ENCODE peak calls at places on chromosome 2, in four cellular contexts. One of them, this sample, is unnamed.

GRCh38 chr2:9497017-9497416 is 22.7 kb downstream of the IAH1 start:
- DNase-seq in nephron progenitor cell: no peak
- DNase-seq in fibroblast of mammary gland: no peak
- DNase-seq in activated B cell treated with CpG ODN at 0.5 μM for 24 hours: no peak
- DNase-seq in this sample: no peak

GRCh38 chr2:133667085-133667484 is 98.8 kb upstream of the NCKAP5 start:
- DNase-seq in nephron progenitor cell: no peak
- DNase-seq in fibroblast of mammary gland: peak
- DNase-seq in activated B cell treated with CpG ODN at 0.5 μM for 24 hours: no peak
- DNase-seq in this sample: no peak

GRCh38 chr2:184920451-184920965 is 322.2 kb downstream of the ZNF804A start:
- DNase-seq in nephron progenitor cell: no peak
- DNase-seq in fibroblast of mammary gland: no peak
- DNase-seq in activated B cell treated with CpG ODN at 0.5 μM for 24 hours: no peak
- DNase-seq in this sample: no peak

GRCh38 chr2:30367232-30368070 is 79.6 kb upstream of the LCLAT1 start:
- DNase-seq in nephron progenitor cell: no peak
- DNase-seq in fibroblast of mammary gland: peak
- DNase-seq in activated B cell treated with CpG ODN at 0.5 μM for 24 hours: no peak
- DNase-seq in this sample: no peak

GRCh38 chr2:215784371-215784783 is 229.0 kb downstream of the MREG start:
- DNase-seq in nephron progenitor cell: no peak
- DNase-seq in fibroblast of mammary gland: peak
- DNase-seq in activated B cell treated with CpG ODN at 0.5 μM for 24 hours: no peak
- DNase-seq in this sample: no peak

GRCh38 chr2:6202756-6203155 is 510.6 kb downstream of the SOX11 start:
- DNase-seq in nephron progenitor cell: no peak
- DNase-seq in fibroblast of mammary gland: no peak
- DNase-seq in activated B cell treated with CpG ODN at 0.5 μM for 24 hours: no peak
- DNase-seq in this sample: no peak

GRCh38 chr2:85326406-85326945 is 1.3 kb downstream of the TGOLN2 start:
- DNase-seq in nephron progenitor cell: no peak
- DNase-seq in fibroblast of mammary gland: peak
- DNase-seq in activated B cell treated with CpG ODN at 0.5 μM for 24 hours: peak
- DNase-seq in this sample: no peak

GRCh38 chr2:193462411-193462810 is 1267.7 kb upstream of the TMEFF2 start:
- DNase-seq in nephron progenitor cell: no peak
- DNase-seq in fibroblast of mammary gland: peak
- DNase-seq in activated B cell treated with CpG ODN at 0.5 μM for 24 hours: no peak
- DNase-seq in this sample: no peak

GRCh38 chr2:96264086-96264485 is 1.7 kb downstream of the TMEM127 start:
- DNase-seq in nephron progenitor cell: no peak
- DNase-seq in fibroblast of mammary gland: peak
- DNase-seq in activated B cell treated with CpG ODN at 0.5 μM for 24 hours: no peak
- DNase-seq in this sample: no peak

GRCh38 chr2:96264656-96265348 is 995 bp downstream of the TMEM127 start:
- DNase-seq in nephron progenitor cell: peak
- DNase-seq in fibroblast of mammary gland: peak
- DNase-seq in activated B cell treated with CpG ODN at 0.5 μM for 24 hours: no peak
- DNase-seq in this sample: peak

GRCh38 chr2:96265349-96265839 is 403 bp downstream of the TMEM127 start:
- DNase-seq in nephron progenitor cell: peak
- DNase-seq in fibroblast of mammary gland: no peak
- DNase-seq in activated B cell treated with CpG ODN at 0.5 μM for 24 hours: no peak
- DNase-seq in this sample: no peak

GRCh38 chr2:96265840-96266569 is at the start of the genes CIAO1 and TMEM127:
- DNase-seq in nephron progenitor cell: peak
- DNase-seq in fibroblast of mammary gland: peak
- DNase-seq in activated B cell treated with CpG ODN at 0.5 μM for 24 hours: peak
- DNase-seq in this sample: peak

GRCh38 chr2:96267159-96267971 is 1.3 kb downstream of the CIAO1 start:
- DNase-seq in nephron progenitor cell: peak
- DNase-seq in fibroblast of mammary gland: peak
- DNase-seq in activated B cell treated with CpG ODN at 0.5 μM for 24 hours: no peak
- DNase-seq in this sample: no peak
- TF ChIP-seq CTCF in nephron progenitor cell: peak
- TF ChIP-seq CTCF in fibroblast of mammary gland: peak
- TF ChIP-seq CTCF in activated B cell treated with CpG ODN at 0.5 μM for 24 hours: no peak
- TF ChIP-seq CTCF in this sample: peak

GRCh38 chr2:20106746-20107145 is 55.3 kb upstream of the LAPTM4A start:
- DNase-seq in nephron progenitor cell: peak
- DNase-seq in fibroblast of mammary gland: no peak
- DNase-seq in activated B cell treated with CpG ODN at 0.5 μM for 24 hours: no peak
- DNase-seq in this sample: peak
- TF ChIP-seq CTCF in nephron progenitor cell: peak
- TF ChIP-seq CTCF in fibroblast of mammary gland: no peak
- TF ChIP-seq CTCF in activated B cell treated with CpG ODN at 0.5 μM for 24 hours: no peak
- TF ChIP-seq CTCF in this sample: peak

GRCh38 chr2:225398372-225398771 is 1.1 kb upstream of the NYAP2 start:
- DNase-seq in nephron progenitor cell: no peak
- DNase-seq in fibroblast of mammary gland: no peak
- DNase-seq in activated B cell treated with CpG ODN at 0.5 μM for 24 hours: no peak
- DNase-seq in this sample: no peak
- TF ChIP-seq CTCF in nephron progenitor cell: no peak
- TF ChIP-seq CTCF in fibroblast of mammary gland: no peak
- TF ChIP-seq CTCF in activated B cell treated with CpG ODN at 0.5 μM for 24 hours: no peak
- TF ChIP-seq CTCF in this sample: no peak

DNA sequence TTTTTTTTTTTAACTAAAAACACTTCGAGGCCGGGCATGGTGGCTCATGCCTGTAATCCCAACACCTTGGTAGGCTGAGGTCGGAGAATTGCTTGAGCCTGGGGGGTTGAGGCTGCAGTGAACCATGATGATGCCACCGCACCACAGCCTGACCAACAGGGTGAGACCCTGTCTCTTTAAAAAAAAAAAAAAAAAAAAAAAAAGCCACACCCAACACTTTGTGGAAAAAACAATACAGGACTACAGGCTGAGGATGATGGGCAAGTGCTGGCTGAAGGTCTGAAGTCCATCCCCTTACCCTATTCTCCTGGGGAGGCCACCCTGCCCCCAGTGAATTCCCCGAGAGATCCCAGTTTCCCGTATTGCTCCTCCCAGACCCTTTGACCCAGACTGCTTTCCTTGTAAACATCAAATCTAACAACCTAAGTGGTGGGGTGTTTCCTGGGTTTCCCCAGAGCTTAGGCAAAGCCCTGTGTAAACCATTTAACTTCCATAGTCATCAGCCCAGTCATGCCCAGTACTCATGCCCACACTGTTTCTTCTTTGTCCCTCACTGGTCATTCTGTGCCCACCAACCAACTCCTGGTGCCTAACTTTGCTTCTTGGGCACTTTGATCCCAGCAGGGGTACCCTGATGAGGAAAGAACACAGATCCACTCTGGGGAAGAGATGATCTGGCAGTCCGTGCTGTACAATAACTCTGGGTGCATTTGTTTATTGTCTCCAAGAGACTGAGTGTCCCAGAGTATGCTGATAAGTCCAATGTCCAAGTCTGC is 5.8 kb upstream of the TMEM37 start:
- DNase-seq in nephron progenitor cell: no peak
- DNase-seq in fibroblast of mammary gland: no peak
- DNase-seq in activated B cell treated with CpG ODN at 0.5 μM for 24 hours: no peak
- DNase-seq in this sample: no peak
- TF ChIP-seq CTCF in nephron progenitor cell: no peak
- TF ChIP-seq CTCF in fibroblast of mammary gland: no peak
- TF ChIP-seq CTCF in activated B cell treated with CpG ODN at 0.5 μM for 24 hours: no peak
- TF ChIP-seq CTCF in this sample: no peak

This sample was measured in progenitor cell of endocrine pancreas.